ENCODE peak calls at places on chromosomes 1 and 21, in seven cellular contexts. J is mesendoderm, H is mesenchymal stem cell, Q is H9, E is H1, Z is trophoblast cell, O is neuronal stem cell. N is an unnamed sample.

GRCh38 chr1:52402860-52403240 is 1.4 kb downstream of the ORC1 start:
- DNase-seq in J (no peak), E (no peak), O (no peak), H (no peak), Z (no peak), Q (no peak), N (no peak)

GRCh38 chr1:162663086-162663485 is 30.8 kb downstream of the DDR2 start:
- DNase-seq in H (peak; percentile 75), O (no peak), Q (no peak), E (no peak), J (no peak), Z (peak; percentile 27), N (peak; percentile 36)

GRCh38 chr1:67350783-67351182 is 43.1 kb downstream of the IL12RB2 start:
- DNase-seq in E (no peak), H (no peak), J (no peak), Z (no peak), Q (no peak), O (no peak), N (no peak)

GRCh38 chr1:203702130-203702577 is 62.8 kb upstream of the LAX1 start:
- DNase-seq in H (peak; percentile 53), E (peak; percentile 90), O (peak; percentile 84), J (peak; percentile 73), Q (peak; percentile 66), Z (peak; percentile 15), N (peak; percentile 56)

GRCh38 chr1:220123889-220124288 is 30.0 kb downstream of the IARS2 start:
- DNase-seq in Z (no peak), H (peak; percentile 6), Q (no peak), J (peak; percentile 34), E (no peak), O (no peak), N (no peak)

GRCh38 chr1:232627645-232628334 is 2.1 kb downstream of the SIPA1L2 start:
- DNase-seq in J (peak; percentile 87), H (peak; percentile 57), Q (peak; percentile 41), Z (no peak), O (no peak), E (no peak), N (peak; percentile 52)

GRCh38 chr1:19866758-19867157 is 15.4 kb upstream of the OTUD3 start:
- DNase-seq in J (peak; percentile 50), Z (peak; percentile 65), H (peak; percentile 59), E (no peak), Q (no peak), O (no peak), N (no peak)

GRCh38 chr21:42411197-42411869 is 7.6 kb downstream of the UBASH3A start:
- DNase-seq in E (no peak), H (no peak), Q (peak; percentile 53), O (no peak), J (peak; percentile 64), Z (no peak), N (no peak)

GRCh38 chr1:41435570-41436178 is 48.8 kb downstream of the EDN2 start:
- DNase-seq in J (peak; percentile 98), H (peak; percentile 58), E (peak; percentile 74), O (peak; percentile 50), Q (peak; percentile 78), Z (peak; percentile 18), N (no peak)

GRCh38 chr1:17075470-17076255 is 21.8 kb upstream of the SDHB start:
- DNase-seq in Z (peak; percentile 38), O (no peak), Q (peak; percentile 87), E (peak; percentile 80), J (peak; percentile 83), H (peak; percentile 21), N (no peak)

GRCh38 chr1:86441997-86442396 is 18.0 kb downstream of the CLCA2 start:
- DNase-seq in Z (no peak), J (no peak), O (no peak), H (no peak), Q (no peak), E (no peak), N (no peak)

GRCh38 chr21:37916795-37917142 is 512 bp upstream of the KCNJ6 start:
- DNase-seq in Z (no peak), J (peak; percentile 76), E (peak; percentile 89), H (peak; percentile 50), O (peak; percentile 43), Q (peak; percentile 83), N (no peak)

GRCh38 chr1:226626577-226626956 is 78.0 kb downstream of the STUM start:
- DNase-seq in Z (peak; percentile 46), E (peak; percentile 91), J (peak; percentile 81), Q (peak; percentile 83), O (peak; percentile 57), H (peak; percentile 67), N (peak; percentile 59)

GRCh38 chr1:99737016-99737415 is 29.4 kb downstream of the FRRS1 start:
- DNase-seq in Q (peak; percentile 57), O (peak; percentile 21), Z (peak; percentile 2), J (peak; percentile 87), E (no peak), H (peak; percentile 75), N (peak; percentile 77)

GRCh38 chr1:234866007-234866866 is 256.3 kb upstream of the IRF2BP2 start:
- DNase-seq in H (peak; percentile 88), Z (peak; percentile 83), E (no peak), Q (no peak), O (no peak), J (peak; percentile 29), N (peak; percentile 90)

GRCh38 chr21:36994501-36995189 is 11.9 kb upstream of the RIPPLY3 start:
- DNase-seq in H (no peak), O (no peak), J (peak; percentile 77), Z (peak; percentile 21), E (peak; percentile 81), Q (peak; percentile 87), N (no peak)

GRCh38 chr1:186605762-186606350 is 74.4 kb downstream of the PTGS2 start:
- DNase-seq in E (peak; percentile 63), O (peak; percentile 50), J (peak; percentile 88), Q (peak; percentile 79), Z (peak; percentile 9), H (peak; percentile 71), N (peak; percentile 59)

GRCh38 chr1:247456914-247457638 is 828 bp downstream of the OR2B11 start:
- DNase-seq in E (no peak), H (no peak), J (no peak), Z (no peak), Q (no peak), O (no peak), N (no peak)

GRCh38 chr1:161228032-161228431 is 2.2 kb downstream of the TOMM40L start:
- DNase-seq in Q (no peak), O (no peak), J (no peak), E (no peak), Z (no peak), H (no peak), N (no peak)

DNA sequence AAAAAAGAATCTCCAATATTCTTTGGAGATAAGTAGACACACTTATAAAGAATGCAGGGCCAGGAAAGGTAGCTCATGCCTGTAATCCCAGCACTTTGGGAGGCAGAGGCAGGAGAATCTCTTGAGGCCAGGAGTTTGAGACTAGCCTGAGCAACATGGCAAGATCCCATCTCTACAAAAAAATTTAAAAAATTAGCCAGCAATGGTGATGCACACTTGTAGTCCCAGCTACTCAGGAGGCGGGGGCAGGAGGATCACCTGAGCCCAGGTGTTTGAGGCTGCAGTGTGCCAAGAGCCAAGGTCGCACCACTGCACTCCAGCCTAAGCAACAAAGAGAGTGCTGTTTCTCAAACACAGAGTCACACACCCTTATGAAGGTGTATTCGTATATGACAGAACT is 385.0 kb downstream of the SMYD3 start:
- DNase-seq in H (no peak), J (no peak), Q (no peak), O (no peak), Z (peak; percentile 73), E (no peak), N (no peak)
- H2BK5ac ChIP-seq in H (no peak overlapping the region), J (no peak overlapping the region), Q (no peak overlapping the region), O (no peak overlapping the region), Z (no peak overlapping the region), E (no peak overlapping the region), N (no peak overlapping the region)

DNA sequence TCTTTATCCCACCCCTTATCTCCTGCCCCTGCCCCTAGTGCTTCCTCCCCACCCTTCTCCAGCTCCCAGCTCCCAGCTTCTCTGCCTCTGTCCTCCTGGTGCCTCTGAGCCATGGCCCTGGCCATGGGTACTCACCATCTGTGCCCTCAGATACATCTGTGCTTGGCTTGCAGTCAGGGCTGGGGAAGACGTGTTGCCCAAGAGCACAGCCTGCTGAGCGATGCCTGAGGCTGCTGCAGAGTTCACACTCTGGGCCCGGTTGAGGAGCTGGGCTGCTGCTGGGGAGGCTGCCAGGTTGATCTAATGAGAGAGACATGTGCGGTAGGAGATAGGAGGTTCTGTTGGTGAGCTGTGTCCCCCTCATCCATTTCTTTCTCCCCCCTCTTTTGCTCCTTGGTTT is 49.4 kb upstream of the A3GALT2 start:
- DNase-seq in H (no peak), O (no peak), E (no peak), Z (no peak), Q (no peak), J (no peak), N (peak; percentile 77)
- H2BK5ac ChIP-seq in H (no peak overlapping the region), O (no peak overlapping the region), E (no peak overlapping the region), Z (no peak overlapping the region), Q (no peak overlapping the region), J (no peak overlapping the region), N (no peak overlapping the region)

DNA sequence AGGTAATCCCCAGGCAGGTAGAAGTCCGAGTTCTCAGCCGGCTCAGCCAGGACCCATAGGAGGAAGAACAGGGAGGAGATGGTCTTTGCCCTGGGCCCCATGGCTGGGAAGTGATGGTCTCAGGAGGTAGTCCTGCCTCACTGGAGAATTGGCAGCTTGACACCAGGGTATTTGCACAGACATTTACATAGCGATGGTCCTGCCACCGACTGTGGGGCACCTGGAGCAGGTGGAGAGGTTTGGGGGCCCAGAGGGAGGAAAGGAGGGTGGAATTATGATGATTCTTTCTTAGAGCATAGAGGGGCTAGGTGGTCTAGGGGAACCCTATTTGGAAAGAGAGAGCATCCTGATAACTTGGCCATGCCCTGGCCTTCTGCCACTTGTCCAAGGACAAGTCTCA is at the start of gene TAS1R2:
- DNase-seq in H (no peak), Q (no peak), Z (no peak), E (no peak), J (no peak), O (no peak), N (no peak)
- H2BK5ac ChIP-seq in H (no peak within 1 kb of the TSS), Q (no peak within 1 kb of the TSS), Z (no peak within 1 kb of the TSS), E (no peak within 1 kb of the TSS), J (no peak within 1 kb of the TSS), O (no peak within 1 kb of the TSS), N (no peak within 1 kb of the TSS)

GRCh38 chr1:109107785-109108184 is 6.1 kb upstream of the ELAPOR1 start:
- DNase-seq in J (no peak), H (no peak), O (no peak), Z (no peak), E (no peak), Q (no peak), N (no peak)

GRCh38 chr1:109111386-109112055 is 2.4 kb upstream of the ELAPOR1 start:
- DNase-seq in O (no peak), H (peak; percentile 29), E (no peak), Z (no peak), Q (no peak), J (no peak), N (no peak)

GRCh38 chr1:109112056-109112651 is 1.8 kb upstream of the ELAPOR1 start:
- DNase-seq in H (peak; percentile 63), Z (peak; percentile 20), O (no peak), J (peak; percentile 43), Q (no peak), E (no peak), N (peak; percentile 41)

GRCh38 chr1:109112652-109113285 is 1.1 kb upstream of the ELAPOR1 start:
- DNase-seq in Q (peak; percentile 97), Z (peak; percentile 93), H (peak; percentile 92), E (peak; percentile 100), O (peak; percentile 96), J (peak; percentile 98), N (peak; percentile 85)

GRCh38 chr1:109109906-109110305 is 4.0 kb upstream of the ELAPOR1 start:
- DNase-seq in H (no peak), Q (no peak), J (no peak), E (no peak), O (no peak), Z (no peak), N (no peak)
- H2BK5ac ChIP-seq in H (no peak overlapping the region), Q (no peak overlapping the region), J (no peak overlapping the region), E (no peak overlapping the region), O (no peak overlapping the region), Z (no peak overlapping the region), N (no peak overlapping the region)

GRCh38 chr1:43990271-43991199 is 864 bp upstream of the CCDC24 start:
- DNase-seq in Q (no peak), H (no peak), E (no peak), O (no peak), J (no peak), Z (no peak), N (no peak)
- H2BK5ac ChIP-seq in Q (no peak overlapping the region), H (no peak overlapping the region), E (peak overlapping the region; percentile 88), O (peak overlapping the region; percentile 84), J (no peak overlapping the region), Z (no peak overlapping the region), N (no peak overlapping the region)

N was measured in IMR-90.